ENCODE peak calls at places on chromosomes 16 and 17, in four cellular contexts. W is sciatic nerve; R is central memory CD8-positive, alpha-beta T cell; X is COR-L47. J is an unnamed sample.

GRCh38 chr16:8676737-8677375 is 2.4 kb downstream of the ABAT start:
- DNase-seq in W (no peak), R (no peak), X (no peak), J (no peak)

GRCh38 chr16:85910073-85910853 is 11.3 kb downstream of the IRF8 start:
- DNase-seq in W (no peak), R (no peak), X (no peak), J (no peak)

GRCh38 chr16:11210260-11210659 is 45.7 kb downstream of the SOCS1 start:
- DNase-seq in W (no peak), R (no peak), X (no peak), J (no peak)

GRCh38 chr17:8489841-8490240 is 54.2 kb downstream of the NDEL1 start:
- DNase-seq in W (no peak), R (no peak), X (no peak), J (no peak)

GRCh38 chr17:77528516-77529327 is 388.0 kb downstream of the SEC14L1 start:
- DNase-seq in W (peak), R (no peak), X (peak), J (no peak)

GRCh38 chr17:78883090-78883532 is 19.9 kb downstream of the CEP295NL start:
- DNase-seq in W (peak), R (no peak), X (no peak), J (no peak)

GRCh38 chr16:8740775-8741355 is 56.6 kb downstream of the TMEM186 start:
- DNase-seq in W (no peak), R (no peak), X (no peak), J (no peak)

GRCh38 chr17:73874008-73874407 is 229.8 kb upstream of the SDK2 start:
- DNase-seq in W (no peak), R (no peak), X (no peak), J (no peak)

GRCh38 chr16:57264950-57265371 is 19.5 kb downstream of the PLLP start:
- DNase-seq in W (no peak), R (no peak), X (peak), J (no peak)

GRCh38 chr17:27836651-27837050 is 36.3 kb upstream of the NOS2 start:
- DNase-seq in W (no peak), R (no peak), X (no peak), J (no peak)

GRCh38 chr16:69217433-69217832 is 30.5 kb downstream of the SNTB2 start:
- DNase-seq in W (no peak), R (no peak), X (no peak), J (no peak)

GRCh38 chr17:37300683-37301082 is 75.1 kb upstream of the C17orf78 start:
- DNase-seq in W (no peak), R (no peak), X (no peak), J (no peak)

GRCh38 chr16:14003119-14003570 is 68.0 kb upstream of the MRTFB start:
- DNase-seq in W (peak), R (no peak), X (no peak), J (no peak)

GRCh38 chr17:43125133-43125966 is at the start of gene BRCA1:
- DNase-seq in W (peak), R (peak), X (peak), J (peak)

GRCh38 chr17:29207986-29208385 is 27.8 kb upstream of the MYO18A start:
- DNase-seq in W (no peak), R (no peak), X (no peak), J (no peak)

GRCh38 chr17:69314246-69315030 is 12.5 kb downstream of the ABCA5 start:
- DNase-seq in W (no peak), R (no peak), X (peak), J (no peak)

GRCh38 chr16:648071-648785 is 937 bp upstream of the WDR90 start:
- DNase-seq in W (no peak), R (no peak), X (peak), J (no peak)

GRCh38 chr17:2347805-2348685 is 10.7 kb downstream of the SGSM2 start:
- DNase-seq in W (peak), R (no peak), X (peak), J (no peak)

GRCh38 chr16:17504050-17504449 is 33.3 kb upstream of the XYLT1 start:
- DNase-seq in W (no peak), R (no peak), X (no peak), J (no peak)

GRCh38 chr16:70250748-70251650 is 741 bp downstream of the EXOSC6 start:
- DNase-seq in W (no peak), R (no peak), X (peak), J (peak)

GRCh38 chr17:9465216-9465921 is 110.3 kb downstream of the STX8 start:
- DNase-seq in W (no peak), R (no peak), X (no peak), J (no peak)

GRCh38 chr17:75034236-75034908 is 12.4 kb downstream of the ATP5PD start:
- DNase-seq in W (peak), R (peak), X (peak), J (peak)

GRCh38 chr17:50272246-50272645 is 2.0 kb upstream of the TMEM92 start:
- DNase-seq in W (peak), R (no peak), X (no peak), J (no peak)

GRCh38 chr17:6485646-6486412 is 41.6 kb downstream of the PIMREG start:
- DNase-seq in W (no peak), R (no peak), X (no peak), J (no peak)

GRCh38 chr16:4443986-4444385 is 18.3 kb downstream of the DNAJA3 start:
- DNase-seq in W (no peak), R (no peak), X (no peak), J (no peak)

GRCh38 chr17:17812211-17813054 is 24.4 kb downstream of the SREBF1 start:
- DNase-seq in W (peak), R (peak), X (no peak), J (peak)

GRCh38 chr17:81712468-81713003 is 452 bp downstream of the SLC25A10 start:
- DNase-seq in W (no peak), R (no peak), X (no peak), J (no peak)

GRCh38 chr17:41366070-41366469 is 3.5 kb downstream of the KRT33B start:
- DNase-seq in W (no peak), R (no peak), X (no peak), J (no peak)

GRCh38 chr17:81518785-81519283 is 6.2 kb upstream of the ACTG1 start:
- DNase-seq in W (peak), R (no peak), X (no peak), J (no peak)

GRCh38 chr17:74599023-74599399 is 6.9 kb upstream of the CD300LD start:
- DNase-seq in W (no peak), R (no peak), X (no peak), J (no peak)

GRCh38 chr16:85612191-85612800 is 826 bp upstream of the GSE1 start:
- DNase-seq in W (peak), R (no peak), X (peak), J (no peak)

GRCh38 chr16:52283581-52284375 is 263.2 kb downstream of the TOX3 start:
- DNase-seq in W (no peak), R (no peak), X (no peak), J (no peak)

GRCh38 chr16:426115-426905 is 861 bp downstream of the RAB11FIP3 start:
- DNase-seq in W (no peak), R (no peak), X (no peak), J (no peak)

GRCh38 chr17:57890857-57891232 is 41.0 kb upstream of the MRPS23 start:
- DNase-seq in W (no peak), R (no peak), X (no peak), J (no peak)

GRCh38 chr17:76957600-76958464 is 89.6 kb downstream of the MGAT5B start:
- DNase-seq in W (no peak), R (no peak), X (no peak), J (no peak)